ENCODE peak calls at places on chromosomes 11 and 22, in six cellular contexts. R, N, C, H, K and F are unnamed samples.

GRCh38 chr11:29432719-29433325 is 584.0 kb downstream of the KCNA4 start:
- DNase-seq in R (no peak), C (no peak), H (no peak), K (no peak), N (no peak), F (no peak)

GRCh38 chr11:23903044-23903704 is 593.7 kb upstream of the LUZP2 start:
- DNase-seq in K (no peak), R (no peak), N (no peak), H (no peak), C (no peak), F (no peak)

GRCh38 chr11:57325735-57326048 is 940 bp upstream of the TNKS1BP1 start:
- DNase-seq in H (no peak), N (no peak), C (no peak), K (no peak), R (no peak), F (no peak)

GRCh38 chr11:87359401-87359800 is 321.7 kb downstream of the TMEM135 start:
- DNase-seq in C (no peak), R (no peak), N (no peak), H (no peak), K (no peak), F (no peak)

GRCh38 chr11:120613264-120614226 is 102.0 kb downstream of the GRIK4 start:
- DNase-seq in K (no peak), C (no peak), N (no peak), H (no peak), R (no peak), F (no peak)

GRCh38 chr11:78773503-78773902 is 198.8 kb upstream of the NARS2 start:
- DNase-seq in H (no peak), R (no peak), K (no peak), C (no peak), N (no peak), F (no peak)

GRCh38 chr22:42142771-42143461 is 12.3 kb upstream of the CYP2D6 start:
- DNase-seq in R (no peak), K (no peak), N (no peak), H (no peak), C (no peak), F (no peak)

GRCh38 chr11:118088531-118088930 is 1.8 kb upstream of the SMIM35 start:
- DNase-seq in R (no peak), K (no peak), N (no peak), C (peak), H (no peak), F (no peak)

GRCh38 chr11:105177658-105178057 is 38.1 kb upstream of the CARD18 start:
- DNase-seq in R (no peak), K (no peak), N (no peak), C (no peak), H (no peak), F (no peak)

GRCh38 chr22:47859891-47860290 is 1097.4 kb downstream of the TBC1D22A start:
- DNase-seq in C (no peak), K (no peak), R (no peak), H (no peak), N (no peak), F (no peak)

GRCh38 chr11:132941024-132941646 is 591.2 kb downstream of the OPCML start:
- DNase-seq in N (no peak), H (peak), C (no peak), K (no peak), R (peak), F (no peak)

GRCh38 chr11:93654266-93654665 is 7.2 kb upstream of the CEP295 start:
- DNase-seq in C (no peak), N (no peak), R (no peak), K (no peak), H (no peak), F (no peak)

GRCh38 chr11:72471005-72471898 is 36.9 kb upstream of the CLPB start:
- DNase-seq in H (peak), K (peak), N (peak), R (peak), C (peak), F (peak)

GRCh38 chr22:37697540-37697835 is 640 bp downstream of the TRIOBP start:
- DNase-seq in K (no peak), R (no peak), H (no peak), C (no peak), N (no peak), F (no peak)

GRCh38 chr11:6353367-6353987 is 33.2 kb upstream of the CAVIN3 start:
- DNase-seq in K (peak), C (no peak), H (peak), N (peak), R (peak), F (peak)

GRCh38 chr11:14386895-14387480 is 28.0 kb upstream of the RRAS2 start:
- DNase-seq in R (peak), K (no peak), C (no peak), N (no peak), H (no peak), F (no peak)

GRCh38 chr11:35619030-35619753 is 932 bp downstream of the FJX1 start:
- DNase-seq in H (peak), C (no peak), R (peak), N (no peak), K (no peak), F (no peak)

GRCh38 chr11:70183483-70184176 is 19.5 kb upstream of the FADD start:
- DNase-seq in H (no peak), C (no peak), K (no peak), R (no peak), N (no peak), F (no peak)

GRCh38 chr11:119618208-119618909 is 110.6 kb downstream of the NECTIN1 start:
- DNase-seq in K (no peak), C (peak), R (no peak), H (no peak), N (no peak), F (no peak)

GRCh38 chr11:1485504-1485885 is 1.1 kb downstream of the MOB2 start:
- DNase-seq in C (no peak), K (no peak), N (no peak), H (no peak), R (no peak), F (no peak)

GRCh38 chr22:49963647-49964026 is 3.1 kb downstream of the PIM3 start:
- DNase-seq in R (no peak), C (no peak), N (peak), K (no peak), H (no peak), F (no peak)

GRCh38 chr11:72614381-72614780 is 59.8 kb downstream of the PDE2A start:
- DNase-seq in K (no peak), N (no peak), H (no peak), C (no peak), R (no peak), F (no peak)

GRCh38 chr11:64874841-64875240 is 3.6 kb downstream of the EHD1 start:
- DNase-seq in N (no peak), C (no peak), K (no peak), R (no peak), H (no peak), F (no peak)

GRCh38 chr11:113871331-113871730 is 4.0 kb downstream of the USP28 start:
- DNase-seq in N (no peak), K (no peak), H (no peak), R (no peak), C (no peak), F (no peak)

GRCh38 chr11:46253258-46254134 is 24.0 kb upstream of the CREB3L1 start:
- DNase-seq in N (no peak), K (no peak), R (no peak), C (no peak), H (no peak), F (no peak)

GRCh38 chr11:77418155-77418980 is 55.5 kb downstream of the PAK1 start:
- DNase-seq in C (peak), K (no peak), H (no peak), R (no peak), N (no peak), F (no peak)

GRCh38 chr11:19673924-19674390 is 38.7 kb upstream of the NAV2 start:
- DNase-seq in K (no peak), N (no peak), H (no peak), C (no peak), R (peak), F (no peak)

GRCh38 chr11:126518130-126518995 is 162.9 kb downstream of the ST3GAL4 start:
- DNase-seq in K (no peak), N (no peak), C (no peak), H (no peak), R (no peak), F (no peak)

GRCh38 chr22:46443850-46444389 is 93.5 kb downstream of the CELSR1 start:
- DNase-seq in R (peak), N (no peak), K (no peak), C (no peak), H (no peak), F (no peak)

GRCh38 chr11:2891901-2892214 is 6.3 kb upstream of the CDKN1C start:
- DNase-seq in C (no peak), N (no peak), K (no peak), R (no peak), H (no peak), F (no peak)

GRCh38 chr22:24422078-24422665 is 5.2 kb upstream of the ADORA2A start:
- DNase-seq in H (no peak), R (no peak), N (no peak), C (no peak), K (no peak), F (no peak)

GRCh38 chr11:128708660-128709059 is 14.8 kb downstream of the FLI1 start:
- DNase-seq in K (no peak), C (no peak), N (no peak), R (no peak), H (no peak), F (no peak)

GRCh38 chr11:3037041-3037944 is 19.9 kb downstream of the CARS1 start:
- DNase-seq in R (peak), H (peak), K (peak), C (no peak), N (peak), F (no peak)

GRCh38 chr11:103898065-103898464 is 138.4 kb upstream of the DDI1 start:
- DNase-seq in C (no peak), K (no peak), R (no peak), N (no peak), H (no peak), F (no peak)